ENCODE peak calls at places on chromosomes 1 and 21, in six cellular contexts. U is fibroblast of villous mesenchyme; Z is AG09309; R is CD8-positive, alpha-beta T cell; B is endothelial cell; O is lower lobe of right lung. H is an unnamed sample.

GRCh38 chr1:246591958-246592357 is 25.7 kb downstream of the CNST start:
- DNase-seq in U (no peak), Z (no peak), R (no peak), B (no peak), O (no peak), H (no peak)

GRCh38 chr1:94093351-94093750 is 27.6 kb downstream of the ABCA4 start:
- DNase-seq in U (no peak), Z (no peak), R (no peak), B (no peak), O (no peak), H (no peak)

GRCh38 chr1:64469614-64469976 is 334 bp upstream of the CACHD1 start:
- DNase-seq in U (no peak), Z (no peak), R (no peak), B (no peak), O (no peak), H (no peak)

GRCh38 chr1:229136817-229137216 is 134.1 kb upstream of the RAB4A start:
- DNase-seq in U (no peak), Z (no peak), R (no peak), B (no peak), O (no peak), H (no peak)

GRCh38 chr1:81679972-81680371 is 120.8 kb upstream of the ADGRL2 start:
- DNase-seq in U (peak; percentile 63), Z (no peak), R (no peak), B (no peak), O (no peak), H (no peak)

GRCh38 chr1:153963850-153964331 is 554 bp upstream of the SLC39A1 start:
- DNase-seq in U (no peak), Z (no peak), R (no peak), B (peak; percentile 57), O (peak; percentile 73), H (no peak)

GRCh38 chr1:39269791-39270342 is 65.4 kb downstream of the MACF1 start:
- DNase-seq in U (peak; percentile 98), Z (peak; percentile 46), R (no peak), B (no peak), O (no peak), H (no peak)

GRCh38 chr21:43190544-43191340 is 21.9 kb downstream of the CRYAA start:
- DNase-seq in U (no peak), Z (no peak), R (peak; percentile 32), B (no peak), O (no peak), H (peak; percentile 20)

GRCh38 chr1:69139007-69139406 is 428.7 kb upstream of the LRRC7 start:
- DNase-seq in U (no peak), Z (no peak), R (no peak), B (no peak), O (no peak), H (no peak)

GRCh38 chr21:44575307-44576024 is 1.9 kb downstream of the KRTAP10-4 start:
- DNase-seq in U (no peak), Z (no peak), R (no peak), B (no peak), O (peak; percentile 28), H (peak; percentile 15)

GRCh38 chr1:205068457-205069035 is 15.7 kb downstream of the TMEM81 start:
- DNase-seq in U (no peak), Z (no peak), R (no peak), B (no peak), O (no peak), H (no peak)

GRCh38 chr1:68201546-68202238 is 30.6 kb downstream of the WLS start:
- DNase-seq in U (peak; percentile 56), Z (no peak), R (no peak), B (no peak), O (no peak), H (no peak)

GRCh38 chr1:8274396-8274795 is 43.5 kb upstream of the SLC45A1 start:
- DNase-seq in U (no peak), Z (no peak), R (no peak), B (no peak), O (no peak), H (no peak)

GRCh38 chr1:53572061-53572801 is 113.0 kb downstream of the DMRTB1 start:
- DNase-seq in U (peak; percentile 50), Z (peak; percentile 47), R (peak; percentile 46), B (no peak), O (no peak), H (peak; percentile 17)

GRCh38 chr1:110208916-110209650 is 1.0 kb upstream of the KCNC4 start:
- DNase-seq in U (no peak), Z (no peak), R (no peak), B (no peak), O (no peak), H (no peak)

GRCh38 chr1:32336963-32337675 is 1.1 kb upstream of the MARCKSL1 start:
- DNase-seq in U (no peak), Z (no peak), R (no peak), B (peak; percentile 23), O (peak; percentile 84), H (peak; percentile 95)

GRCh38 chr1:185409763-185410528 is 92.9 kb upstream of the IVNS1ABP start:
- DNase-seq in U (peak; percentile 51), Z (no peak), R (no peak), B (no peak), O (no peak), H (no peak)

GRCh38 chr1:232303221-232303620 is 326.7 kb downstream of the SIPA1L2 start:
- DNase-seq in U (no peak), Z (no peak), R (no peak), B (no peak), O (no peak), H (no peak)

GRCh38 chr1:76690784-76691183 is 176.5 kb upstream of the ST6GALNAC5 start:
- DNase-seq in U (peak; percentile 11), Z (no peak), R (no peak), B (no peak), O (no peak), H (no peak)

GRCh38 chr1:229117664-229118300 is 153.1 kb upstream of the RAB4A start:
- DNase-seq in U (peak; percentile 83), Z (no peak), R (no peak), B (no peak), O (peak; percentile 85), H (peak; percentile 82)

GRCh38 chr1:18651727-18652126 is 21.1 kb downstream of the PAX7 start:
- DNase-seq in U (no peak), Z (no peak), R (peak; percentile 63), B (no peak), O (no peak), H (no peak)

GRCh38 chr1:97190326-97190725 is 468.7 kb downstream of the PTBP2 start:
- DNase-seq in U (peak; percentile 14), Z (no peak), R (no peak), B (no peak), O (no peak), H (no peak)

GRCh38 chr21:45178072-45178608 is 103.8 kb downstream of the ADARB1 start:
- DNase-seq in U (no peak), Z (no peak), R (peak; percentile 25), B (no peak), O (no peak), H (no peak)

GRCh38 chr1:31414692-31415370 is 1.8 kb downstream of the SERINC2 start:
- DNase-seq in U (no peak), Z (no peak), R (no peak), B (no peak), O (no peak), H (no peak)

GRCh38 chr1:96887501-96887900 is 165.9 kb downstream of the PTBP2 start:
- DNase-seq in U (no peak), Z (no peak), R (no peak), B (no peak), O (no peak), H (no peak)

GRCh38 chr1:193614817-193615216 is 428.4 kb upstream of the B3GALT2 start:
- DNase-seq in U (peak; percentile 14), Z (no peak), R (no peak), B (no peak), O (no peak), H (no peak)

DNA sequence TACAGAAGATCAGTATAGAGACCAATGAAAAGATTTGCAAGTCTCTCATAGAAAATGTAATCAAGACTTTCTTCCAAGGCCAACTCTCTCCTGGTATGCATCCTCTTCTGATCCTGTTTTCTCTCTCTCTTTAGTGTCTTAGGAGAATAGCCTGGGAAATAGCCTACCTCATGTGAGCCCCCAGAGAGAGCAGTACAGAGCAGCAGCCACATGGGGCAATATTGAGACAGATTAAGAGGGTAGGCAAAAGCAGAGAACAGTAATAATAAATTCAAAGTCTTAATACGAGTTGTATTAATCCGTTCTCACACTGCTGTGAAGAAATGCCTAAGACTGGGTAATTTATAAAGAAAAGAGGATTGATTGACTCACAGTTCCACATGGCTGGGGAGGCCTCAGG is 61.4 kb downstream of the RNASEL start:
- DNase-seq in U (no peak), Z (no peak), R (no peak), B (no peak), O (no peak), H (no peak)
- TF ChIP-seq CTCF in U (no peak), Z (peak; percentile 40), R (no peak), B (no peak), O (no peak), H (no peak)

GRCh38 chr1:33500547-33500946 is 28.1 kb downstream of the ZSCAN20 start:
- DNase-seq in U (no peak), Z (no peak), R (no peak), B (peak; percentile 36), O (no peak), H (no peak)
- TF ChIP-seq CTCF in U (peak; percentile 17), Z (no peak), R (no peak), B (peak; percentile 50), O (no peak), H (no peak)

GRCh38 chr1:230243146-230243545 is 176.1 kb downstream of the GALNT2 start:
- DNase-seq in U (no peak), Z (no peak), R (no peak), B (no peak), O (no peak), H (no peak)

GRCh38 chr1:230240446-230241076 is 173.5 kb downstream of the GALNT2 start:
- DNase-seq in U (no peak), Z (no peak), R (no peak), B (no peak), O (no peak), H (no peak)

GRCh38 chr1:230246551-230246950 is 179.5 kb downstream of the GALNT2 start:
- DNase-seq in U (no peak), Z (no peak), R (no peak), B (no peak), O (no peak), H (no peak)

GRCh38 chr1:230243583-230244377 is 176.7 kb downstream of the GALNT2 start:
- DNase-seq in U (peak; percentile 17), Z (no peak), R (no peak), B (no peak), O (no peak), H (no peak)

GRCh38 chr1:230242317-230242716 is 175.3 kb downstream of the GALNT2 start:
- DNase-seq in U (peak; percentile 29), Z (no peak), R (no peak), B (no peak), O (no peak), H (no peak)
- TF ChIP-seq CTCF in U (no peak), Z (no peak), R (no peak), B (no peak), O (no peak), H (no peak)

DNA sequence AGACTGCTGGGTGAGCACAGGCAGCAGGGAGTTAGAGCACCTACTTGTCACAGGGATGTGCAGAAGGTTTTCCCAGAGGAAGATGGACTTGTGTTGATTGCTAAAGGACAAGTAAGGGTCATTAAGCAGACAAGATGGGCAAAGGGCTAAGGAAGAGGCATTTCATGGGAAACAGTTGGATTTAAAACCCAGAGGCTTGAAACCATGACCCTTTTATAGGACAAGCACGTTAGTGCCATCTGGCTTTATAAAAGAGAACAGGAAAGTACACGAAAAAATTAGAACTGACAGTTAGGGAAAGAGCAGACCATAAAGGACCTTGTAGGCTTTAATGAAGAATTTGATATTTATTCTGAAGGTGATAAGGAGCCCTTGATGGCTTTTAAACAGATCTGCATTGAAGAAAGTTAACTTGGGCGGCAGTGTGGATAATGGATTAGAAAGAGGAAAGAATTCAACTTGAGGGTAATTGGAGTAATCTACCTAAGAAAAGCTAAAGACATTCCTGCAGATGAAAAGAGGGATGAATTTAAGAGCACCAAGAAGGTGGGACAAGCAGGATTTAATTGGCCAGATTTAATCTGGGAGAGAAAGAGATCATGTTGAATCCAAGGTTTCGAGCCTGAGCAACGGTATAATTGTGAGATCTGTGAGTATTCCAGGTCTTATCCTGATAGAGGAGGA is 68.6 kb downstream of the ZC3H11B start:
- DNase-seq in U (no peak), Z (no peak), R (no peak), B (no peak), O (no peak), H (no peak)
- TF ChIP-seq CTCF in U (no peak), Z (peak; percentile 25), R (no peak), B (no peak), O (no peak), H (no peak)

H was measured in CD14-positive monocyte.